ENCODE peak calls at places on chromosomes 3 and 15, in nine cellular contexts. One of them, this sample, is unnamed.

GRCh38 chr15:41661529-41662225 is 1.5 kb downstream of the MGA start:
- DNase-seq in anterior cingulate cortex: peak; percentile 87
- DNase-seq in left cardiac atrium: peak; percentile 80
- DNase-seq in activated CD4-positive, CD25-positive, alpha-beta regulatory T cell: peak; percentile 33
- DNase-seq in GM23248: peak; percentile 89
- DNase-seq in astrocyte of the spinal cord: peak; percentile 73
- DNase-seq in H7: peak; percentile 86
- DNase-seq in SHP77 treated with DMSO at 0.1 percent for 48 hours: peak; percentile 70
- DNase-seq in iris pigment epithelial cell: peak; percentile 84
- DNase-seq in this sample: peak; percentile 94

GRCh38 chr15:64847876-64848716 is 6.4 kb downstream of the PLEKHO2 start:
- DNase-seq in activated CD4-positive, CD25-positive, alpha-beta regulatory T cell: no peak
- DNase-seq in H7: no peak
- DNase-seq in SHP77 treated with DMSO at 0.1 percent for 48 hours: no peak
- DNase-seq in GM23248: no peak
- DNase-seq in anterior cingulate cortex: no peak
- DNase-seq in left cardiac atrium: no peak
- DNase-seq in iris pigment epithelial cell: no peak
- DNase-seq in astrocyte of the spinal cord: no peak
- DNase-seq in this sample: no peak

GRCh38 chr15:35309886-35310285 is 224.8 kb upstream of the NANOGP8 start:
- DNase-seq in GM23248: peak; percentile 68
- DNase-seq in iris pigment epithelial cell: peak; percentile 49
- DNase-seq in astrocyte of the spinal cord: peak; percentile 25
- DNase-seq in activated CD4-positive, CD25-positive, alpha-beta regulatory T cell: no peak
- DNase-seq in SHP77 treated with DMSO at 0.1 percent for 48 hours: no peak
- DNase-seq in H7: no peak
- DNase-seq in anterior cingulate cortex: no peak
- DNase-seq in left cardiac atrium: no peak
- DNase-seq in this sample: no peak

GRCh38 chr3:4417449-4417848 is 49.6 kb downstream of the SUMF1 start:
- DNase-seq in activated CD4-positive, CD25-positive, alpha-beta regulatory T cell: no peak
- DNase-seq in anterior cingulate cortex: no peak
- DNase-seq in H7: no peak
- DNase-seq in SHP77 treated with DMSO at 0.1 percent for 48 hours: no peak
- DNase-seq in left cardiac atrium: no peak
- DNase-seq in GM23248: peak; percentile 50
- DNase-seq in iris pigment epithelial cell: peak; percentile 66
- DNase-seq in astrocyte of the spinal cord: peak; percentile 84
- DNase-seq in this sample: no peak

GRCh38 chr3:46629571-46630517 is 17.5 kb downstream of the FAM240A start:
- DNase-seq in left cardiac atrium: peak; percentile 87
- DNase-seq in anterior cingulate cortex: peak; percentile 72
- DNase-seq in H7: peak; percentile 92
- DNase-seq in activated CD4-positive, CD25-positive, alpha-beta regulatory T cell: peak; percentile 70
- DNase-seq in iris pigment epithelial cell: peak; percentile 77
- DNase-seq in astrocyte of the spinal cord: peak; percentile 78
- DNase-seq in SHP77 treated with DMSO at 0.1 percent for 48 hours: peak; percentile 64
- DNase-seq in GM23248: peak; percentile 94
- DNase-seq in this sample: peak; percentile 94

GRCh38 chr3:101781166-101781565 is 2.2 kb downstream of the NXPE3 start:
- DNase-seq in left cardiac atrium: no peak
- DNase-seq in H7: peak; percentile 22
- DNase-seq in iris pigment epithelial cell: no peak
- DNase-seq in SHP77 treated with DMSO at 0.1 percent for 48 hours: no peak
- DNase-seq in astrocyte of the spinal cord: no peak
- DNase-seq in activated CD4-positive, CD25-positive, alpha-beta regulatory T cell: no peak
- DNase-seq in GM23248: peak; percentile 8
- DNase-seq in anterior cingulate cortex: no peak
- DNase-seq in this sample: no peak

GRCh38 chr15:20356444-20357138 is 185.0 kb downstream of the GOLGA6L6 start:
- DNase-seq in activated CD4-positive, CD25-positive, alpha-beta regulatory T cell: no peak
- DNase-seq in H7: peak; percentile 77
- DNase-seq in SHP77 treated with DMSO at 0.1 percent for 48 hours: no peak
- DNase-seq in left cardiac atrium: peak; percentile 61
- DNase-seq in GM23248: peak; percentile 50
- DNase-seq in iris pigment epithelial cell: no peak
- DNase-seq in anterior cingulate cortex: no peak
- DNase-seq in astrocyte of the spinal cord: no peak
- DNase-seq in this sample: peak; percentile 87

GRCh38 chr3:172622916-172623700 is 87.8 kb downstream of the NCEH1 start:
- DNase-seq in iris pigment epithelial cell: peak; percentile 80
- DNase-seq in astrocyte of the spinal cord: peak; percentile 79
- DNase-seq in SHP77 treated with DMSO at 0.1 percent for 48 hours: peak; percentile 30
- DNase-seq in left cardiac atrium: no peak
- DNase-seq in anterior cingulate cortex: no peak
- DNase-seq in activated CD4-positive, CD25-positive, alpha-beta regulatory T cell: no peak
- DNase-seq in H7: peak; percentile 56
- DNase-seq in GM23248: peak; percentile 67
- DNase-seq in this sample: no peak

GRCh38 chr15:81897011-81897677 is 148.7 kb downstream of the MEX3B start:
- DNase-seq in iris pigment epithelial cell: peak; percentile 62
- DNase-seq in SHP77 treated with DMSO at 0.1 percent for 48 hours: no peak
- DNase-seq in activated CD4-positive, CD25-positive, alpha-beta regulatory T cell: no peak
- DNase-seq in left cardiac atrium: no peak
- DNase-seq in anterior cingulate cortex: no peak
- DNase-seq in GM23248: peak; percentile 62
- DNase-seq in H7: no peak
- DNase-seq in astrocyte of the spinal cord: peak; percentile 67
- DNase-seq in this sample: no peak

GRCh38 chr3:100002599-100003350 is 111.5 kb downstream of the FILIP1L start:
- DNase-seq in astrocyte of the spinal cord: peak; percentile 91
- DNase-seq in activated CD4-positive, CD25-positive, alpha-beta regulatory T cell: no peak
- DNase-seq in anterior cingulate cortex: no peak
- DNase-seq in H7: no peak
- DNase-seq in left cardiac atrium: no peak
- DNase-seq in SHP77 treated with DMSO at 0.1 percent for 48 hours: peak; percentile 8
- DNase-seq in iris pigment epithelial cell: peak; percentile 97
- DNase-seq in GM23248: peak; percentile 90
- DNase-seq in this sample: no peak

GRCh38 chr15:101841656-101842055 is 29.7 kb downstream of the OR4F15 start:
- DNase-seq in SHP77 treated with DMSO at 0.1 percent for 48 hours: no peak
- DNase-seq in H7: no peak
- DNase-seq in anterior cingulate cortex: no peak
- DNase-seq in astrocyte of the spinal cord: no peak
- DNase-seq in GM23248: no peak
- DNase-seq in iris pigment epithelial cell: no peak
- DNase-seq in left cardiac atrium: no peak
- DNase-seq in activated CD4-positive, CD25-positive, alpha-beta regulatory T cell: no peak
- DNase-seq in this sample: no peak

GRCh38 chr3:161273589-161274218 is 52.6 kb downstream of the NMD3 start:
- DNase-seq in GM23248: peak; percentile 66
- DNase-seq in iris pigment epithelial cell: peak; percentile 51
- DNase-seq in activated CD4-positive, CD25-positive, alpha-beta regulatory T cell: no peak
- DNase-seq in anterior cingulate cortex: no peak
- DNase-seq in H7: no peak
- DNase-seq in astrocyte of the spinal cord: peak; percentile 65
- DNase-seq in SHP77 treated with DMSO at 0.1 percent for 48 hours: no peak
- DNase-seq in left cardiac atrium: no peak
- DNase-seq in this sample: no peak

GRCh38 chr3:13053915-13054704 is 19.1 kb downstream of the IQSEC1 start:
- DNase-seq in left cardiac atrium: no peak
- DNase-seq in activated CD4-positive, CD25-positive, alpha-beta regulatory T cell: no peak
- DNase-seq in astrocyte of the spinal cord: no peak
- DNase-seq in anterior cingulate cortex: no peak
- DNase-seq in H7: no peak
- DNase-seq in SHP77 treated with DMSO at 0.1 percent for 48 hours: no peak
- DNase-seq in GM23248: no peak
- DNase-seq in iris pigment epithelial cell: no peak
- DNase-seq in this sample: no peak

GRCh38 chr3:14406762-14407161 is 4.4 kb downstream of the SLC6A6 start:
- DNase-seq in GM23248: no peak
- DNase-seq in anterior cingulate cortex: no peak
- DNase-seq in left cardiac atrium: no peak
- DNase-seq in H7: no peak
- DNase-seq in astrocyte of the spinal cord: no peak
- DNase-seq in SHP77 treated with DMSO at 0.1 percent for 48 hours: no peak
- DNase-seq in iris pigment epithelial cell: no peak
- DNase-seq in activated CD4-positive, CD25-positive, alpha-beta regulatory T cell: no peak
- DNase-seq in this sample: no peak

GRCh38 chr3:94028093-94028837 is at the start of gene STX19:
- DNase-seq in left cardiac atrium: no peak
- DNase-seq in SHP77 treated with DMSO at 0.1 percent for 48 hours: no peak
- DNase-seq in iris pigment epithelial cell: no peak
- DNase-seq in GM23248: no peak
- DNase-seq in H7: no peak
- DNase-seq in activated CD4-positive, CD25-positive, alpha-beta regulatory T cell: no peak
- DNase-seq in astrocyte of the spinal cord: no peak
- DNase-seq in anterior cingulate cortex: no peak
- DNase-seq in this sample: no peak

GRCh38 chr15:66369773-66370651 is 13.5 kb upstream of the TIPIN start:
- DNase-seq in astrocyte of the spinal cord: peak; percentile 13
- DNase-seq in activated CD4-positive, CD25-positive, alpha-beta regulatory T cell: no peak
- DNase-seq in anterior cingulate cortex: no peak
- DNase-seq in H7: peak; percentile 65
- DNase-seq in GM23248: peak; percentile 2
- DNase-seq in iris pigment epithelial cell: peak; percentile 63
- DNase-seq in left cardiac atrium: no peak
- DNase-seq in SHP77 treated with DMSO at 0.1 percent for 48 hours: no peak
- DNase-seq in this sample: no peak

GRCh38 chr3:34396288-34396687 is 597.9 kb downstream of the PDCD6IP start:
- DNase-seq in left cardiac atrium: no peak
- DNase-seq in SHP77 treated with DMSO at 0.1 percent for 48 hours: no peak
- DNase-seq in iris pigment epithelial cell: no peak
- DNase-seq in activated CD4-positive, CD25-positive, alpha-beta regulatory T cell: no peak
- DNase-seq in anterior cingulate cortex: no peak
- DNase-seq in astrocyte of the spinal cord: no peak
- DNase-seq in GM23248: no peak
- DNase-seq in H7: no peak
- DNase-seq in this sample: no peak

GRCh38 chr3:57688291-57688690 is 4.6 kb downstream of the DENND6A start:
- DNase-seq in astrocyte of the spinal cord: no peak
- DNase-seq in left cardiac atrium: no peak
- DNase-seq in SHP77 treated with DMSO at 0.1 percent for 48 hours: no peak
- DNase-seq in iris pigment epithelial cell: no peak
- DNase-seq in GM23248: no peak
- DNase-seq in anterior cingulate cortex: no peak
- DNase-seq in activated CD4-positive, CD25-positive, alpha-beta regulatory T cell: no peak
- DNase-seq in H7: no peak
- DNase-seq in this sample: no peak

GRCh38 chr3:113606539-113607218 is 74.3 kb downstream of the SIDT1 start:
- DNase-seq in activated CD4-positive, CD25-positive, alpha-beta regulatory T cell: no peak
- DNase-seq in H7: no peak
- DNase-seq in SHP77 treated with DMSO at 0.1 percent for 48 hours: no peak
- DNase-seq in left cardiac atrium: no peak
- DNase-seq in astrocyte of the spinal cord: no peak
- DNase-seq in GM23248: no peak
- DNase-seq in iris pigment epithelial cell: no peak
- DNase-seq in anterior cingulate cortex: no peak
- DNase-seq in this sample: no peak

GRCh38 chr15:68784206-68784605 is 36.5 kb downstream of the ANP32A start:
- DNase-seq in SHP77 treated with DMSO at 0.1 percent for 48 hours: no peak
- DNase-seq in anterior cingulate cortex: no peak
- DNase-seq in left cardiac atrium: no peak
- DNase-seq in iris pigment epithelial cell: no peak
- DNase-seq in astrocyte of the spinal cord: no peak
- DNase-seq in activated CD4-positive, CD25-positive, alpha-beta regulatory T cell: no peak
- DNase-seq in GM23248: no peak
- DNase-seq in H7: peak; percentile 25
- DNase-seq in this sample: no peak

GRCh38 chr3:141050576-141050912 is 603 bp upstream of the SPSB4 start:
- DNase-seq in SHP77 treated with DMSO at 0.1 percent for 48 hours: no peak
- DNase-seq in GM23248: no peak
- DNase-seq in iris pigment epithelial cell: no peak
- DNase-seq in astrocyte of the spinal cord: no peak
- DNase-seq in H7: peak; percentile 71
- DNase-seq in anterior cingulate cortex: no peak
- DNase-seq in left cardiac atrium: no peak
- DNase-seq in activated CD4-positive, CD25-positive, alpha-beta regulatory T cell: no peak
- DNase-seq in this sample: no peak

GRCh38 chr3:142647856-142648255 is 51.7 kb downstream of the PLS1 start:
- DNase-seq in GM23248: peak; percentile 41
- DNase-seq in anterior cingulate cortex: no peak
- DNase-seq in activated CD4-positive, CD25-positive, alpha-beta regulatory T cell: no peak
- DNase-seq in left cardiac atrium: no peak
- DNase-seq in H7: no peak
- DNase-seq in astrocyte of the spinal cord: peak; percentile 58
- DNase-seq in SHP77 treated with DMSO at 0.1 percent for 48 hours: no peak
- DNase-seq in iris pigment epithelial cell: peak; percentile 56
- DNase-seq in this sample: no peak

GRCh38 chr3:125120370-125121122 is 64.7 kb upstream of the HEG1 start:
- DNase-seq in H7: peak; percentile 84
- DNase-seq in left cardiac atrium: no peak
- DNase-seq in anterior cingulate cortex: peak; percentile 42
- DNase-seq in iris pigment epithelial cell: no peak
- DNase-seq in GM23248: peak; percentile 36
- DNase-seq in astrocyte of the spinal cord: peak; percentile 51
- DNase-seq in activated CD4-positive, CD25-positive, alpha-beta regulatory T cell: no peak
- DNase-seq in SHP77 treated with DMSO at 0.1 percent for 48 hours: no peak
- DNase-seq in this sample: no peak

GRCh38 chr3:33658039-33658438 is 60.0 kb downstream of the CLASP2 start:
- DNase-seq in activated CD4-positive, CD25-positive, alpha-beta regulatory T cell: no peak
- DNase-seq in left cardiac atrium: no peak
- DNase-seq in H7: no peak
- DNase-seq in astrocyte of the spinal cord: no peak
- DNase-seq in iris pigment epithelial cell: no peak
- DNase-seq in SHP77 treated with DMSO at 0.1 percent for 48 hours: no peak
- DNase-seq in anterior cingulate cortex: no peak
- DNase-seq in GM23248: no peak
- DNase-seq in this sample: no peak

GRCh38 chr3:48435774-48436476 is 4.0 kb downstream of the CCDC51 start:
- DNase-seq in anterior cingulate cortex: peak; percentile 82
- DNase-seq in H7: peak; percentile 92
- DNase-seq in left cardiac atrium: peak; percentile 88
- DNase-seq in activated CD4-positive, CD25-positive, alpha-beta regulatory T cell: peak; percentile 73
- DNase-seq in GM23248: peak; percentile 84
- DNase-seq in astrocyte of the spinal cord: peak; percentile 81
- DNase-seq in SHP77 treated with DMSO at 0.1 percent for 48 hours: peak; percentile 71
- DNase-seq in iris pigment epithelial cell: peak; percentile 78
- DNase-seq in this sample: peak; percentile 95

GRCh38 chr3:69740103-69741021 is 1.1 kb downstream of the MITF start:
- DNase-seq in left cardiac atrium: peak; percentile 24
- DNase-seq in H7: peak; percentile 78
- DNase-seq in GM23248: peak; percentile 24
- DNase-seq in SHP77 treated with DMSO at 0.1 percent for 48 hours: no peak
- DNase-seq in activated CD4-positive, CD25-positive, alpha-beta regulatory T cell: no peak
- DNase-seq in astrocyte of the spinal cord: no peak
- DNase-seq in iris pigment epithelial cell: no peak
- DNase-seq in anterior cingulate cortex: no peak
- DNase-seq in this sample: no peak

GRCh38 chr15:97504031-97504430 is 456.5 kb upstream of the ARRDC4 start:
- DNase-seq in SHP77 treated with DMSO at 0.1 percent for 48 hours: no peak
- DNase-seq in astrocyte of the spinal cord: peak; percentile 77
- DNase-seq in H7: no peak
- DNase-seq in activated CD4-positive, CD25-positive, alpha-beta regulatory T cell: no peak
- DNase-seq in iris pigment epithelial cell: peak; percentile 84
- DNase-seq in GM23248: no peak
- DNase-seq in anterior cingulate cortex: no peak
- DNase-seq in left cardiac atrium: no peak
- DNase-seq in this sample: no peak

GRCh38 chr15:80838012-80838411 is 58.8 kb downstream of the CEMIP start:
- DNase-seq in SHP77 treated with DMSO at 0.1 percent for 48 hours: no peak
- DNase-seq in H7: no peak
- DNase-seq in astrocyte of the spinal cord: no peak
- DNase-seq in activated CD4-positive, CD25-positive, alpha-beta regulatory T cell: no peak
- DNase-seq in anterior cingulate cortex: no peak
- DNase-seq in GM23248: no peak
- DNase-seq in left cardiac atrium: no peak
- DNase-seq in iris pigment epithelial cell: no peak
- DNase-seq in this sample: no peak